ENCODE peak calls at places on chromosome 1, in six cellular contexts. C is right cardiac atrium; R is heart right ventricle; P is CD4-positive, alpha-beta memory T cell; Z is cardiac muscle cell; S is adrenal gland. U is an unnamed sample.

GRCh38 chr1:33220701-33221384 is 35.4 kb upstream of the ZNF362 start:
- DNase-seq in S (no peak), R (no peak), Z (peak; percentile 19), P (no peak), C (peak; percentile 27), U (peak; percentile 76)

GRCh38 chr1:175757381-175758015 is 14.1 kb upstream of the TNR start:
- DNase-seq in P (no peak), C (no peak), S (peak; percentile 45), R (no peak), Z (peak; percentile 65), U (peak; percentile 17)

GRCh38 chr1:28412731-28413130 is 43.2 kb downstream of the PHACTR4 start:
- DNase-seq in Z (no peak), C (no peak), P (no peak), R (no peak), S (no peak), U (no peak)

GRCh38 chr1:239274242-239274830 is 112.0 kb upstream of the CHRM3 start:
- DNase-seq in S (no peak), C (no peak), R (no peak), P (no peak), Z (no peak), U (no peak)

GRCh38 chr1:154324669-154325582 is at the start of gene ATP8B2:
- DNase-seq in P (peak; percentile 79), Z (peak; percentile 91), S (peak; percentile 74), R (peak; percentile 80), C (peak; percentile 77), U (peak; percentile 86)

GRCh38 chr1:85617582-85618237 is 37.1 kb downstream of the CCN1 start:
- DNase-seq in S (no peak), R (no peak), P (no peak), C (no peak), Z (no peak), U (no peak)

GRCh38 chr1:84715620-84716019 is 25.4 kb upstream of the SSX2IP start:
- DNase-seq in P (no peak), C (no peak), Z (no peak), S (no peak), R (no peak), U (no peak)

GRCh38 chr1:39293375-39294070 is 89.0 kb downstream of the MACF1 start:
- DNase-seq in S (no peak), C (no peak), Z (no peak), R (no peak), P (no peak), U (no peak)

GRCh38 chr1:234619794-234620247 is 9.8 kb upstream of the IRF2BP2 start:
- DNase-seq in Z (no peak), R (no peak), S (no peak), P (no peak), C (no peak), U (peak; percentile 60)

GRCh38 chr1:36857761-36858160 is 176.6 kb downstream of the GRIK3 start:
- DNase-seq in Z (no peak), S (no peak), P (no peak), C (no peak), R (no peak), U (no peak)

GRCh38 chr1:52914463-52914862 is 7.1 kb downstream of the ECHDC2 start:
- DNase-seq in P (no peak), S (no peak), Z (peak; percentile 22), R (no peak), C (no peak), U (no peak)
- H3K27ac ChIP-seq in P (no peak overlapping the region), S (no peak overlapping the region), Z (no peak overlapping the region), R (no peak overlapping the region), C (no peak overlapping the region), U (no peak overlapping the region)

DNA sequence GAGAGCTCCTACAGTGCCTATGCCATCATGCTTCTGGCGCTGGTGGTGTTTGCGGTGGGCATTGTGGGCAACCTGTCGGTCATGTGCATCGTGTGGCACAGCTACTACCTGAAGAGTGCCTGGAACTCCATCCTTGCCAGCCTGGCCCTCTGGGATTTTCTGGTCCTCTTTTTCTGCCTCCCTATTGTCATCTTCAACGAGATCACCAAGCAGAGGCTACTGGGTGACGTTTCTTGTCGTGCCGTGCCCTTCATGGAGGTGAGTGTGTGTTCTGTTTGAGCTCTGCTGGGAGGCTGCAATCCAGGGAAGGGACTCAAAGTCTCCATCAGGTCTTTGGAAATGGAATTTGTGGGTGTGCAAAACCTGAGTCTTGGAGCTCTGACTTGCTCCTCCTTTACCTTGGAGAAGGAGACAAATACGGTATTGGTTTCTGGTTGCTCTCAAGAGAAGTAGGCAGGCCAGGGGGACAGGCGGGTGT is 658 bp downstream of the GPR37L1 start:
- DNase-seq in R (no peak), S (no peak), C (no peak), Z (no peak), P (no peak), U (no peak)
- H3K27ac ChIP-seq in R (no peak overlapping the region), S (no peak overlapping the region), C (no peak overlapping the region), Z (no peak overlapping the region), P (no peak overlapping the region), U (no peak overlapping the region)

GRCh38 chr1:21901473-21901847 is 35.6 kb downstream of the HSPG2 start:
- DNase-seq in Z (no peak), P (no peak), R (no peak), S (no peak), C (peak; percentile 68), U (peak; percentile 78)
- H3K27ac ChIP-seq in Z (peak overlapping the region; percentile 85), P (no peak overlapping the region), R (peak overlapping the region; percentile 88), S (no peak overlapping the region), C (peak overlapping the region; percentile 52), U (peak overlapping the region; percentile 77)

DNA sequence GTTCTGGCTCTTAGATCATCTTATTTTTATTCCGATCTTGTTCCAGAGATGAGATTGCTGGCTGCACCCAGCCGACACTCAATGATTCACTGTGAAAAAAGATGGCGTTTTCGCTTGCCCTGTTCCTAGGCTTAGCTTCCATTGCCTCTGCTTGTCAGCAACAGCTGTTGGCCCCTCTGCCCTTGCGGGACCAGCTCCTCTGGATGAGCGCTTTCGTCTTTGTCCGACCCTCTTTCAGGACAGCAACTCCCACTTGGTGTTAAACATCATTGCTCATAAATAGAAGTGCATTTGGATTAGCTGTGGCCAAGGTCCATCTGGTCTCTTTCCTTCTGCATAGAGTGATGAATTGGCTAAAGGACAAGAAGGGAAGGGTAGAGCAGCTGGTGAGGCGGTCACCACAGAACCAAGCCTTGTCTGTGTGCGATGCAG is 43.5 kb upstream of the SCCPDH start:
- DNase-seq in P (no peak), S (no peak), R (no peak), C (no peak), Z (no peak), U (peak; percentile 89)
- H3K27ac ChIP-seq in P (no peak overlapping the region), S (no peak overlapping the region), R (peak overlapping the region; percentile 3), C (peak overlapping the region; percentile 23), Z (no peak overlapping the region), U (peak overlapping the region; percentile 86)

GRCh38 chr1:13948851-13949490 is 249.0 kb downstream of the PRDM2 start:
- DNase-seq in P (no peak), R (peak; percentile 16), S (peak; percentile 26), C (peak; percentile 76), Z (no peak), U (no peak)
- H3K27ac ChIP-seq in P (no peak overlapping the region), R (peak overlapping the region; percentile 65), S (no peak overlapping the region), C (peak overlapping the region; percentile 96), Z (no peak overlapping the region), U (no peak overlapping the region)